ENCODE peak calls at places on chromosomes 11 and 22, in five cellular contexts. E is neural crest cell; Z is osteocyte; M is activated naive CD8-positive, alpha-beta T cell treated with anti-CD3 and anti-CD28 coated beads, Interleukin-2, amount 50 U/mL, for 16 hours; O is EL. Q is an unnamed sample.

GRCh38 chr22:19974233-19974861 is 32.7 kb upstream of the TXNRD2 start:
- DNase-seq in E (peak), Z (no peak), M (no peak), O (peak), Q (peak)

GRCh38 chr22:49861642-49862407 is 8.2 kb downstream of the ZBED4 start:
- DNase-seq in E (no peak), Z (no peak), M (no peak), O (no peak), Q (no peak)

GRCh38 chr11:45881708-45882368 is 3.6 kb upstream of the MAPK8IP1 start:
- DNase-seq in E (no peak), Z (no peak), M (no peak), O (no peak), Q (no peak)

GRCh38 chr22:40024201-40025061 is 29.7 kb downstream of the FAM83F start:
- DNase-seq in E (peak), Z (no peak), M (no peak), O (peak), Q (peak)

GRCh38 chr22:35914665-35915476 is 113.8 kb downstream of the RBFOX2 start:
- DNase-seq in E (peak), Z (no peak), M (no peak), O (peak), Q (peak)

GRCh38 chr22:45597460-45598192 is 74.0 kb upstream of the ATXN10 start:
- DNase-seq in E (no peak), Z (no peak), M (no peak), O (no peak), Q (peak)

GRCh38 chr11:92136792-92137191 is 87.8 kb upstream of the FAT3 start:
- DNase-seq in E (no peak), Z (no peak), M (no peak), O (no peak), Q (peak)

GRCh38 chr11:116687458-116688201 is 85.2 kb downstream of the BUD13 start:
- DNase-seq in E (no peak), Z (peak), M (no peak), O (no peak), Q (no peak)

GRCh38 chr22:44448271-44448780 is 49.7 kb downstream of the RTL6 start:
- DNase-seq in E (no peak), Z (peak), M (no peak), O (peak), Q (no peak)

GRCh38 chr22:21710156-21710555 is 25.4 kb downstream of the YPEL1 start:
- DNase-seq in E (no peak), Z (no peak), M (no peak), O (no peak), Q (no peak)

GRCh38 chr11:61149624-61150615 is 11.3 kb downstream of the VPS37C start:
- DNase-seq in E (peak), Z (no peak), M (no peak), O (no peak), Q (no peak)

GRCh38 chr11:10454902-10455631 is at the start of gene AMPD3:
- DNase-seq in E (no peak), Z (no peak), M (no peak), O (peak), Q (peak)

Q was measured in SK-N-DZ.